ENCODE peak calls at places on chromosomes 7 and 10, in five cellular contexts. Y is GM04504, B is activated B cell treated with CpG ODN at 0.5 μM for 24 hours, M is pons, U is trophoblast cell. Q is an unnamed sample.

GRCh38 chr10:113187066-113187777 is 237.2 kb downstream of the TCF7L2 start:
- DNase-seq in B (no peak), M (peak; percentile 52), U (no peak), Y (no peak), Q (peak; percentile 34)

GRCh38 chr7:44489955-44490350 is 505 bp downstream of the NUDCD3 start:
- DNase-seq in B (no peak), Y (no peak), M (no peak), U (no peak), Q (peak; percentile 28)

GRCh38 chr7:80500325-80500724 is 11.5 kb downstream of the GNAT3 start:
- DNase-seq in Y (no peak), U (no peak), B (no peak), M (no peak), Q (no peak)

GRCh38 chr10:125284875-125285597 is 124.7 kb upstream of the CTBP2 start:
- DNase-seq in U (no peak), Y (no peak), B (no peak), M (no peak), Q (no peak)

GRCh38 chr7:140616328-140616727 is 24.3 kb downstream of the DENND2A start:
- DNase-seq in Y (no peak), U (no peak), M (no peak), B (no peak), Q (no peak)

GRCh38 chr7:148994576-148994975 is 33.7 kb downstream of the PDIA4 start:
- DNase-seq in Y (no peak), B (no peak), U (no peak), M (no peak), Q (no peak)

GRCh38 chr7:128211626-128212025 is 29.5 kb upstream of the LEP start:
- DNase-seq in Y (no peak), U (no peak), M (no peak), B (no peak), Q (no peak)

GRCh38 chr7:151796871-151797270 is 80.0 kb downstream of the PRKAG2 start:
- DNase-seq in M (no peak), Y (no peak), U (peak; percentile 52), B (no peak), Q (no peak)

GRCh38 chr10:100996678-100997363 is 2.8 kb upstream of the LZTS2 start:
- DNase-seq in Y (no peak), U (peak; percentile 64), M (no peak), B (peak; percentile 56), Q (peak; percentile 72)

GRCh38 chr7:2760098-2760889 is 72.3 kb downstream of the AMZ1 start:
- DNase-seq in U (peak; percentile 95), M (peak; percentile 46), Y (peak; percentile 18), B (no peak), Q (peak; percentile 73)

GRCh38 chr10:15562116-15562515 is 157.6 kb downstream of the ITGA8 start:
- DNase-seq in Y (no peak), M (no peak), U (no peak), B (no peak), Q (no peak)

GRCh38 chr10:99430116-99430450 is 341 bp downstream of the GOT1 start:
- DNase-seq in B (no peak), M (no peak), Y (no peak), U (no peak), Q (peak; percentile 77)

GRCh38 chr10:108560488-108560887 is 1362.8 kb downstream of the XPNPEP1 start:
- DNase-seq in B (no peak), M (no peak), U (no peak), Y (no peak), Q (no peak)

GRCh38 chr10:63696205-63696604 is 175.0 kb downstream of the REEP3 start:
- DNase-seq in Y (no peak), M (no peak), B (no peak), U (no peak), Q (no peak)